ENCODE peak calls at places on chromosomes 12 and 14, in six cellular contexts. F is H1, T is WTC11, V is K562, J is A549, K is HCT116. G is an unnamed sample.
A peak's percentile ranks its signal among the peaks of the same experiment; 100 is the strongest.

GRCh38 chr12:42904683-42905418 is 315.3 kb upstream of the PRICKLE1 start:
- DNase-seq in F (no peak), T (no peak), V (no peak), J (no peak), K (no peak), G (no peak)

GRCh38 chr12:102063066-102063465 is 1.3 kb upstream of the WASHC3 start:
- DNase-seq in F (no peak), T (no peak), V (peak; percentile 34), J (peak; percentile 56), K (peak; percentile 47), G (peak; percentile 48)

GRCh38 chr12:56221233-56221756 is 427 bp downstream of the RNF41 start:
- DNase-seq in F (no peak), T (peak; percentile 62), V (no peak), J (peak; percentile 39), K (no peak), G (no peak)

GRCh38 chr12:39272934-39273770 is 169.8 kb downstream of the KIF21A start:
- DNase-seq in F (no peak), T (peak; percentile 27), V (peak; percentile 28), J (peak; percentile 48), K (peak; percentile 22), G (peak; percentile 44)

GRCh38 chr14:23539209-23539866 is 12.2 kb downstream of the ZFHX2 start:
- DNase-seq in F (no peak), T (peak; percentile 77), V (peak; percentile 66), J (peak; percentile 45), K (peak; percentile 19), G (peak; percentile 50)

GRCh38 chr12:8948711-8949524 is 527 bp downstream of the M6PR start:
- DNase-seq in F (no peak), T (no peak), V (peak; percentile 31), J (peak; percentile 16), K (no peak), G (peak; percentile 69)

GRCh38 chr14:73237219-73237785 is at the start of gene PAPLN:
- DNase-seq in F (no peak), T (no peak), V (peak; percentile 23), J (peak; percentile 68), K (peak; percentile 8), G (peak; percentile 42)

GRCh38 chr12:17954788-17955187 is 135.2 kb downstream of the RERGL start:
- DNase-seq in F (no peak), T (no peak), V (no peak), J (peak; percentile 23), K (no peak), G (peak; percentile 2)

GRCh38 chr14:101215266-101215665 is 311.7 kb upstream of the RTL1 start:
- DNase-seq in F (no peak), T (no peak), V (no peak), J (no peak), K (no peak), G (no peak)

GRCh38 chr12:102917026-102917787 is at the start of gene PAH:
- DNase-seq in F (peak; percentile 51), T (peak; percentile 82), V (peak; percentile 30), J (no peak), K (no peak), G (peak; percentile 15)

GRCh38 chr12:131085125-131085815 is 131.6 kb downstream of the ADGRD1 start:
- DNase-seq in F (no peak), T (peak; percentile 5), V (no peak), J (no peak), K (no peak), G (no peak)

GRCh38 chr12:45612044-45612794 is 117.3 kb upstream of the ARID2 start:
- DNase-seq in F (no peak), T (no peak), V (no peak), J (no peak), K (no peak), G (no peak)

GRCh38 chr12:11785722-11786121 is 136.2 kb downstream of the ETV6 start:
- DNase-seq in F (no peak), T (no peak), V (no peak), J (no peak), K (no peak), G (no peak)

GRCh38 chr14:68748691-68749090 is 44.2 kb downstream of the ZFP36L1 start:
- DNase-seq in F (no peak), T (no peak), V (no peak), J (no peak), K (no peak), G (no peak)

GRCh38 chr12:5988659-5989116 is 43.6 kb upstream of the ANO2 start:
- DNase-seq in F (peak; percentile 75), T (peak; percentile 92), V (peak; percentile 65), J (peak; percentile 80), K (peak; percentile 61), G (peak; percentile 71)

GRCh38 chr14:38238332-38238731 is 17.6 kb downstream of the CLEC14A start:
- DNase-seq in F (no peak), T (no peak), V (no peak), J (no peak), K (no peak), G (no peak)

GRCh38 chr14:98578204-98578603 is 693.8 kb downstream of the BCL11B start:
- DNase-seq in F (no peak), T (no peak), V (no peak), J (peak; percentile 13), K (no peak), G (no peak)

GRCh38 chr14:101196795-101197590 is 293.5 kb upstream of the RTL1 start:
- DNase-seq in F (no peak), T (peak; percentile 54), V (peak; percentile 19), J (no peak), K (no peak), G (no peak)

GRCh38 chr12:25677180-25677937 is 124.3 kb upstream of the LMNTD1 start:
- DNase-seq in F (no peak), T (no peak), V (no peak), J (peak; percentile 13), K (no peak), G (no peak)
- TF ChIP-seq MAX in F (no peak), T (no peak), V (no peak), J (no peak), K (no peak), G (no peak)

DNA sequence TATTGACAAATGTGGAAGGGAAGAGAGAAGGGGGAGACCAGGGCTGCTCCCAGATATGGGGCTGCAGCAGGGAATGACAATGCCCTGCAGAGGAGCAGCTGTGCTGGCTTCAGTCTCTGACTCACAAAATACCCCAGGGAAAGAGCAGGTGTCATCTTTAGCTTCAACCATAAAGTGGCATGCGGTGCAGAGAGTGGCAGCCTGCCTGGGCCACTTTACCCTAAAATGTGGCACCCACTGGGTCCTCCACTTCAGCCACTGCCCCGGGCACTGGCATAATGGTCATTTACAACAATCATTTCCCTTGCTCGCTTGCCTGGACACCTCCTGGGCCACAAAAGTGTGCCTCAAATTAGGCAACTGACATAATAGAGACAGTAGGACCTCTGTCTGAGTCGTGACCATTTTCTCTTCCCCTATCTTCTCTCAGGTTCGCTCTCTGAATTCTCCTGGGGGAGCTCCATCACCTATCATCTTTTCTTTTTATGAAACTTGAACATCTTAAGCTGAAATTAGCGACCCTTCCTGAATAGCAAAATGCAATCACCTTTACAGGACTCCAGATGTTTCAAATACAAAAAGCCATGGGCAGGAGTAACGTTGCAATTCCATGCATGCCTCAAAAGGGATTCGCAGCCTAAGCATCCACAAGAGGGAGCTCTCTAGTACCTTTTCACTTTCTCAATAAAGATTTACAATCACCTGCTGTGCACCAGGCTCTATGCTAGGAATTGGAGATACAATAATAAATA is 179.9 kb upstream of the ATF7IP start:
- DNase-seq in F (no peak), T (peak; percentile 47), V (peak; percentile 25), J (peak; percentile 49), K (peak; percentile 39), G (peak; percentile 51)
- TF ChIP-seq MAX in F (peak; percentile 30), T (no peak), V (no peak), J (no peak), K (peak; percentile 22), G (no peak)

GRCh38 chr12:1836241-1836803 is 16.0 kb downstream of the LRTM2 start:
- DNase-seq in F (no peak), T (no peak), V (no peak), J (no peak), K (no peak), G (no peak)

GRCh38 chr12:1832801-1833595 is 12.6 kb downstream of the LRTM2 start:
- DNase-seq in F (no peak), T (no peak), V (no peak), J (no peak), K (no peak), G (no peak)

GRCh38 chr12:1835178-1836131 is 15.1 kb downstream of the LRTM2 start:
- DNase-seq in F (no peak), T (no peak), V (no peak), J (no peak), K (no peak), G (peak; percentile 52)

GRCh38 chr12:1833596-1834028 is 13.2 kb downstream of the LRTM2 start:
- DNase-seq in F (no peak), T (no peak), V (no peak), J (no peak), K (no peak), G (no peak)

DNA sequence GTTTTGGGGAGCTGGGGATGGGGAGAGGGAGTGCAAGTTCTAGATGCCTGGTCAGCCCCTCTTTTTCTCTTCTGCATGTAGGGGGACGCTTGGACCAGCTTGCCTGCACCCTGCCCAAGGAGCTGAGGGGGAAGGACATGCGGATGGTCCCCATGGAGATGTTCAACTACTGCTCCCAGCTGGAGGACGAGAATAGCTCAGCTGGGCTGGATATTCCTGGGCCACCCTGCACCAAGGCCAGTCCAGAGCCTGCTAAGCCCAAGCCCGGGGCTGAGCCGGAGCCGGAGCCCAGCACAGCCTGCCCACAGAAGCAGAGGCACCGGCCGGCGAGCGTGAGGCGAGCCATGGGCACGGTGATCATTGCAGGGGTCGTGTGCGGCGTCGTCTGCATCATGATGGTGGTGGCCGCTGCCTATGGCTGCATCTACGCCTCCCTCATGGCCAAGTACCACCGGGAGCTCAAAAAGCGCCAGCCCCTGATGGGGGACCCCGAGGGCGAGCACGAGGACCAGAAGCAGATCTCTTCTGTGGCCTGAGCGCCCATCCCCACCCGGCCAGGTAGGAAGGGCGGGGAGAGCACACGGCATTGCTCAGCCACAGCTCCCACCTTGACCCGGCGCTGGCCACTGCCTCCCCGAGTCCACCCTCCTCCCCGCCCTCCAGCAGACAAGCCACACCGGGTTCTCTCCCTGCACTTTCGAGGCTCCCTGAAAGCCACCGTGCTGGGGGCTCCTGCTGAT is 14.0 kb downstream of the LRTM2 start:
- DNase-seq in F (no peak), T (no peak), V (no peak), J (no peak), K (no peak), G (no peak)
- TF ChIP-seq MAX in F (no peak), T (no peak), V (no peak), J (no peak), K (no peak), G (no peak)

DNA sequence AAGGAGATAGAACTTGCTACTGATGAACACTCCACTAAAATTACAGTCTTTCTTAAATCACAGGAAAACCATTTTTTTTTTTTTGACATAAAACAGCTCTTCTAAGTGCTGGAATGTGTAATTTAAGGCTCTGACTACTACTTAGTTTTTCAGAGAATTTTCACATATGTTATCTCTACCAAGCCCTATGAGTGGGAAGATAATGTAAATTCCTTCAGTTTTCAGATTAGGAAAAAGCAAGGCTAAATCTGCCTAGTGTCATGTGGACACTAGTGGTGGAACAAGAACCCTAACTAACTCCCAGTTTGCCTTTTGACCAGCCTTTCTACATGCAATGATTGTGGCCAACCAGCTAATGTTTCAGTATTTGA is 37.3 kb upstream of the CSRP2 start:
- DNase-seq in F (no peak), T (no peak), V (no peak), J (no peak), K (no peak), G (no peak)
- TF ChIP-seq MAX in F (no peak), T (no peak), V (no peak), J (no peak), K (no peak), G (no peak)